ENCODE peak calls at places on chromosomes 16 and 17, in eight cellular contexts. U, O, S, G, X, W, T and D are unnamed samples.
A peak's percentile ranks its signal among the peaks of the same experiment; 100 is the strongest.

GRCh38 chr16:17083628-17084027 is 387.1 kb downstream of the XYLT1 start:
- DNase-seq in U (no peak), O (no peak), S (no peak), G (no peak), X (no peak), W (no peak), T (no peak), D (no peak)

GRCh38 chr17:47013341-47013740 is 34.3 kb upstream of the RPRML start:
- DNase-seq in U (no peak), O (no peak), S (no peak), G (no peak), X (no peak), W (no peak), T (no peak), D (no peak)

GRCh38 chr17:78839762-78840529 is 668 bp downstream of the USP36 start:
- DNase-seq in U (peak; percentile 15), O (no peak), S (peak; percentile 75), G (peak; percentile 50), X (peak; percentile 51), W (peak; percentile 54), T (no peak), D (peak; percentile 70)

GRCh38 chr16:2663553-2664521 is 18.5 kb upstream of the KCTD5 start:
- DNase-seq in U (no peak), O (no peak), S (no peak), G (no peak), X (no peak), W (no peak), T (peak; percentile 64), D (no peak)

GRCh38 chr16:55184619-55185018 is 139.4 kb upstream of the IRX6 start:
- DNase-seq in U (no peak), O (no peak), S (no peak), G (no peak), X (no peak), W (no peak), T (no peak), D (no peak)

GRCh38 chr17:33435716-33436301 is 142.7 kb upstream of the ASIC2 start:
- DNase-seq in U (no peak), O (no peak), S (no peak), G (no peak), X (no peak), W (no peak), T (no peak), D (no peak)

GRCh38 chr17:54117452-54117851 is 294.7 kb downstream of the KIF2B start:
- DNase-seq in U (no peak), O (no peak), S (no peak), G (no peak), X (no peak), W (no peak), T (no peak), D (no peak)

GRCh38 chr17:4167786-4168185 is 24.8 kb downstream of the CYB5D2 start:
- DNase-seq in U (no peak), O (no peak), S (no peak), G (peak; percentile 38), X (no peak), W (no peak), T (no peak), D (no peak)

GRCh38 chr16:28093383-28093725 is 29.8 kb upstream of the GSG1L start:
- DNase-seq in U (no peak), O (no peak), S (no peak), G (no peak), X (no peak), W (no peak), T (no peak), D (no peak)

GRCh38 chr17:20997711-20998570 is 44.9 kb downstream of the USP22 start:
- DNase-seq in U (no peak), O (no peak), S (peak; percentile 66), G (no peak), X (no peak), W (no peak), T (no peak), D (no peak)

GRCh38 chr17:60909405-60909804 is 231.8 kb downstream of the BCAS3 start:
- DNase-seq in U (no peak), O (no peak), S (no peak), G (no peak), X (no peak), W (no peak), T (no peak), D (no peak)

GRCh38 chr16:29975134-29975538 is 1.5 kb downstream of the TAOK2 start:
- DNase-seq in U (no peak), O (no peak), S (no peak), G (no peak), X (no peak), W (no peak), T (no peak), D (no peak)

GRCh38 chr16:85381738-85382592 is 231.2 kb upstream of the GSE1 start:
- DNase-seq in U (no peak), O (no peak), S (no peak), G (no peak), X (no peak), W (no peak), T (no peak), D (no peak)

GRCh38 chr16:57289391-57290257 is 5.2 kb upstream of the PLLP start:
- DNase-seq in U (no peak), O (no peak), S (no peak), G (no peak), X (no peak), W (no peak), T (no peak), D (no peak)

GRCh38 chr17:66661857-66662256 is 173.1 kb upstream of the CACNG5 start:
- DNase-seq in U (no peak), O (no peak), S (no peak), G (no peak), X (no peak), W (no peak), T (no peak), D (no peak)

GRCh38 chr16:47316686-47317085 is 144.2 kb downstream of the ITFG1 start:
- DNase-seq in U (no peak), O (no peak), S (no peak), G (no peak), X (no peak), W (no peak), T (no peak), D (no peak)

GRCh38 chr16:48384305-48384981 is 770 bp downstream of the SIAH1 start:
- DNase-seq in U (peak; percentile 55), O (peak; percentile 71), S (peak; percentile 78), G (peak; percentile 21), X (peak; percentile 59), W (peak; percentile 75), T (no peak), D (peak; percentile 52)

GRCh38 chr16:12535535-12536411 is 267.9 kb downstream of the CPPED1 start:
- DNase-seq in U (no peak), O (no peak), S (no peak), G (no peak), X (no peak), W (no peak), T (no peak), D (peak; percentile 81)

GRCh38 chr16:13902677-13903076 is 17.3 kb upstream of the ERCC4 start:
- DNase-seq in U (no peak), O (no peak), S (no peak), G (no peak), X (no peak), W (no peak), T (no peak), D (no peak)

GRCh38 chr16:13021996-13022395 is 120.6 kb downstream of the SHISA9 start:
- DNase-seq in U (peak; percentile 77), O (no peak), S (no peak), G (no peak), X (no peak), W (no peak), T (no peak), D (no peak)

GRCh38 chr16:84553873-84554399 is 49.5 kb upstream of the MEAK7 start:
- DNase-seq in U (no peak), O (no peak), S (no peak), G (peak; percentile 63), X (no peak), W (no peak), T (no peak), D (no peak)

GRCh38 chr17:7136266-7136877 is 21.8 kb upstream of the ASGR2 start:
- DNase-seq in U (peak; percentile 70), O (peak; percentile 69), S (peak; percentile 79), G (peak; percentile 86), X (peak; percentile 86), W (peak; percentile 71), T (peak; percentile 68), D (no peak)
- H3K4me3 ChIP-seq in U (peak overlapping the region; percentile 50), O (no peak overlapping the region), S (no peak overlapping the region), G (no peak overlapping the region), X (no peak overlapping the region), W (no peak overlapping the region), T (no peak overlapping the region), D (no peak overlapping the region)

DNA sequence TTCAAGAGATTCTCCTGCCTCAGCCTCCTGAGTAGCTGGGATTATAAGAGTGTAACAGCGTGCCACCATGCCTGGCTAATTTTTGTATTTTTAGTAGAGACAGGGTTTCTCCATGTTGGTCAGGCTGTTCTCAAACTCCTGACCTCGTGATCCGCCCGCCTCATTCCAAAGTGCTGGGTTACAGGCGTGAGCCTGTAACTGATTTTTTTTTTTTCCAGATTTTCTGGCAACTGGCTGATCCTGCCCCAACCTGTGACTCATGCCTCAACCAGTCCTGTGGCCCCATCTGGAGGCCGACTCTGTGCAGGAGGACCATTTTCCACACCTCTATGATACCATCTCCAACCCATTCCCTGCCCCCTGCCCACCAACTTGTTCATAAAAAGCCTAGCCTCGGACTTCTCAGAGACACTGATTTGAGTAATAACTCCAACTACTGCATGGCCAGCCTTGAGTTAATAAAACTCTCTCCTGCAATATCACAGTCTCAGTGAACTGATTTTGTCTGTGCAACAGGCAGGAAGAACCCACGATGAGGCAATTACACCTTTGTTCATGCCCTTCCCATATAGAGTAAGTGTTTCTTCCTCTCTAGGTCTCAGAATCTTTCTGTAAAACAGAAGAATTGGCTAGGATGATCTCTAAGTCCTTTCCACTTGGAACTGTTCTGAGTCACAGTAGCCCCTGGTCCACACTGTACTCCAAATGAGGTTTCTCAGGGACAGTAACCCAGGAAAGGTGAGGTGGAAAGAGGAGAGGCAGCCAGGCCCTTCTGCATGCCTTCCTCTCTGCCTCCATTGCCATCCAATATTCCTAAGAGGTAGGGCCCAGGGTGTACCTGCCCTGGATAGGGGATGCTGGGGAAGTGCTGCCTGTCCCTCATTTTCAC is 8.8 kb upstream of the CNOT1 start:
- DNase-seq in U (peak; percentile 75), O (peak; percentile 26), S (peak; percentile 69), G (no peak), X (peak; percentile 45), W (peak; percentile 21), T (no peak), D (no peak)
- TF ChIP-seq CTCF in U (peak; percentile 58), O (peak; percentile 54), S (peak; percentile 11), G (no peak), X (no peak), W (peak; percentile 34), T (no peak), D (peak; percentile 16)

DNA sequence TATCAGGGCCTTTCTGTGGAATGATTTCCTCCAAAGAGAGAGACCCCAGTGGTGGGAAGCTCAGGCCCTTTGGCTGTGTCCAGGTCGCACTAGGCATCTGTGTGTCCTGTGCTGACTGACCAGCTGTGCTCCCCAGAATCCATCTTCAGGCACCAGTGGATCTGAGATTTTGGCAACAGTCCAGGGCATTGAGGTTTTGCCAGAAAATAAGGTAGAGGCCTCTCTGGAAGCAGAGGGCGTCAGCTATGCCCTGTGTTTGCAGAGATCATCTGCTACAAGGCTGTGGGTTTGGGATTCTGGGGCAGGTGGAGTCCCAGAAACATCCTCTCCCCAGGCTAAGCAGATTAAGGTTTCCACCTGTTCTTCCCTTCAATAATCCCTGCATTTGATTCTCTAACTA is 57.5 kb upstream of the TOB1 start:
- DNase-seq in U (no peak), O (no peak), S (no peak), G (no peak), X (no peak), W (no peak), T (no peak), D (no peak)
- H3K27me3 ChIP-seq in U (no peaks in the 10 kb centered on the region), O (no peaks in the 10 kb centered on the region), S (no peaks in the 10 kb centered on the region), G (no peaks in the 10 kb centered on the region), X (no peaks in the 10 kb centered on the region), W (no peaks in the 10 kb centered on the region), T (no peaks in the 10 kb centered on the region), D (no peaks in the 10 kb centered on the region)

GRCh38 chr17:1626333-1626732 is 2.3 kb downstream of the SLC43A2 start:
- DNase-seq in U (no peak), O (no peak), S (no peak), G (no peak), X (no peak), W (no peak), T (no peak), D (no peak)
- H3K4me3 ChIP-seq in U (no peak overlapping the region), O (peak overlapping the region; percentile 91), S (no peak overlapping the region), G (no peak overlapping the region), X (no peak overlapping the region), W (peak overlapping the region; percentile 95), T (no peak overlapping the region), D (peak overlapping the region; percentile 84)